ENCODE peak calls at places on chromosomes 2 and 18, in eight cellular contexts. B, A, I, N, U, K, D and P are unnamed samples.

GRCh38 chr18:70373062-70373519 is 84.2 kb downstream of the SOCS6 start:
- DNase-seq in B (no peak), A (no peak), I (peak), N (no peak), U (no peak), K (no peak), D (peak), P (no peak)

GRCh38 chr18:59861963-59862819 is 37.6 kb upstream of the PMAIP1 start:
- DNase-seq in B (no peak), A (no peak), I (no peak), N (no peak), U (no peak), K (no peak), D (no peak), P (no peak)

GRCh38 chr2:199704358-199705238 is 146.4 kb downstream of the FTCDNL1 start:
- DNase-seq in B (no peak), A (peak), I (peak), N (peak), U (no peak), K (no peak), D (no peak), P (peak)

GRCh38 chr2:186422226-186422625 is 63.8 kb upstream of the ZC3H15 start:
- DNase-seq in B (no peak), A (no peak), I (peak), N (peak), U (no peak), K (peak), D (peak), P (no peak)

GRCh38 chr2:31075393-31075792 is 62.8 kb downstream of the GALNT14 start:
- DNase-seq in B (no peak), A (no peak), I (no peak), N (no peak), U (no peak), K (no peak), D (no peak), P (no peak)

GRCh38 chr2:130338793-130339345 is 3.8 kb upstream of the IMP4 start:
- DNase-seq in B (no peak), A (no peak), I (no peak), N (no peak), U (no peak), K (no peak), D (no peak), P (no peak)

GRCh38 chr2:189238903-189239302 is 59.3 kb upstream of the COL5A2 start:
- DNase-seq in B (no peak), A (no peak), I (no peak), N (no peak), U (no peak), K (no peak), D (no peak), P (no peak)

GRCh38 chr2:33395660-33396249 is 80.7 kb upstream of the RASGRP3 start:
- DNase-seq in B (no peak), A (peak), I (peak), N (peak), U (no peak), K (peak), D (no peak), P (peak)

GRCh38 chr18:48037481-48038271 is 107.2 kb upstream of the SMAD2 start:
- DNase-seq in B (no peak), A (no peak), I (no peak), N (peak), U (no peak), K (no peak), D (no peak), P (peak)

GRCh38 chr2:238380785-238381184 is 45.9 kb upstream of the ASB1 start:
- DNase-seq in B (no peak), A (no peak), I (peak), N (no peak), U (no peak), K (no peak), D (peak), P (no peak)

GRCh38 chr2:24711881-24712280 is 81.3 kb downstream of the PTRHD1 start:
- DNase-seq in B (no peak), A (no peak), I (no peak), N (no peak), U (no peak), K (no peak), D (no peak), P (no peak)

GRCh38 chr18:11147371-11147860 is 2.0 kb downstream of the PIEZO2 start:
- DNase-seq in B (no peak), A (no peak), I (peak), N (no peak), U (no peak), K (no peak), D (no peak), P (no peak)

GRCh38 chr18:56238576-56238975 is 399.8 kb downstream of the TXNL1 start:
- DNase-seq in B (no peak), A (no peak), I (no peak), N (no peak), U (no peak), K (no peak), D (no peak), P (no peak)

GRCh38 chr18:56235773-56236115 is 402.6 kb downstream of the TXNL1 start:
- DNase-seq in B (no peak), A (no peak), I (no peak), N (no peak), U (no peak), K (no peak), D (peak), P (no peak)

GRCh38 chr18:56235061-56235772 is 403.2 kb downstream of the TXNL1 start:
- DNase-seq in B (no peak), A (no peak), I (no peak), N (no peak), U (no peak), K (no peak), D (peak), P (no peak)

DNA sequence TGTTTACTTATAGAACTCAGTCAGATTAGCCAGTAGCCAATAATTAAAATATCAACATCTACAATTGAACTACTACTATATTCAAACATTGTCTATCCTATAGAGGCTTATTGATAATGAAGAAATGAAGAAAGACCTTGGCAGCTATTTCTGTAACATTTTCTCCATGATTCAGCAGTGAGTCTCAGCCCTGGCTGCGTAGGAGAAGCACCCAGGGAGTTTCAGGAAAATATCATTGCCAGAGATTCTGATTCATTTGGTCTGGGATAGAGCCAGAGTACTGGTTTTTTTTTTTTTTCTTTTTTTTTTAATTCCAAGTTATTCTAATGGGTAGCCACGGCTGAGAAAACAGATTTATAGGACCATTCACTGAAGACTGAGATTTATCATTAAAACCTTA is 404.8 kb downstream of the TXNL1 start:
- DNase-seq in B (no peak), A (no peak), I (peak), N (peak), U (no peak), K (no peak), D (peak), P (no peak)
- TF ChIP-seq CTCF in B (no peak), A (no peak), I (no peak), N (no peak), U (no peak), K (no peak), D (no peak), P (no peak)

GRCh38 chr2:45777996-45778719 is 126.7 kb downstream of the PRKCE start:
- DNase-seq in B (no peak), A (no peak), I (no peak), N (no peak), U (no peak), K (no peak), D (no peak), P (no peak)
- TF ChIP-seq CTCF in B (no peak), A (no peak), I (no peak), N (no peak), U (no peak), K (no peak), D (no peak), P (no peak)

GRCh38 chr2:217106650-217107014 is 246.8 kb upstream of the TNP1 start:
- DNase-seq in B (no peak), A (no peak), I (peak), N (no peak), U (no peak), K (no peak), D (no peak), P (no peak)
- TF ChIP-seq CTCF in B (peak), A (peak), I (peak), N (no peak), U (no peak), K (no peak), D (peak), P (peak)

GRCh38 chr2:110660558-110660957 is 17.3 kb downstream of the BUB1 start:
- DNase-seq in B (no peak), A (no peak), I (no peak), N (no peak), U (no peak), K (no peak), D (no peak), P (no peak)
- TF ChIP-seq CTCF in B (no peak), A (no peak), I (no peak), N (no peak), U (no peak), K (no peak), D (no peak), P (no peak)

GRCh38 chr18:38367473-38367872 is 801.9 kb upstream of the CELF4 start:
- DNase-seq in B (no peak), A (no peak), I (no peak), N (no peak), U (no peak), K (no peak), D (no peak), P (no peak)
- TF ChIP-seq CTCF in B (peak), A (no peak), I (no peak), N (no peak), U (no peak), K (no peak), D (peak), P (peak)

DNA sequence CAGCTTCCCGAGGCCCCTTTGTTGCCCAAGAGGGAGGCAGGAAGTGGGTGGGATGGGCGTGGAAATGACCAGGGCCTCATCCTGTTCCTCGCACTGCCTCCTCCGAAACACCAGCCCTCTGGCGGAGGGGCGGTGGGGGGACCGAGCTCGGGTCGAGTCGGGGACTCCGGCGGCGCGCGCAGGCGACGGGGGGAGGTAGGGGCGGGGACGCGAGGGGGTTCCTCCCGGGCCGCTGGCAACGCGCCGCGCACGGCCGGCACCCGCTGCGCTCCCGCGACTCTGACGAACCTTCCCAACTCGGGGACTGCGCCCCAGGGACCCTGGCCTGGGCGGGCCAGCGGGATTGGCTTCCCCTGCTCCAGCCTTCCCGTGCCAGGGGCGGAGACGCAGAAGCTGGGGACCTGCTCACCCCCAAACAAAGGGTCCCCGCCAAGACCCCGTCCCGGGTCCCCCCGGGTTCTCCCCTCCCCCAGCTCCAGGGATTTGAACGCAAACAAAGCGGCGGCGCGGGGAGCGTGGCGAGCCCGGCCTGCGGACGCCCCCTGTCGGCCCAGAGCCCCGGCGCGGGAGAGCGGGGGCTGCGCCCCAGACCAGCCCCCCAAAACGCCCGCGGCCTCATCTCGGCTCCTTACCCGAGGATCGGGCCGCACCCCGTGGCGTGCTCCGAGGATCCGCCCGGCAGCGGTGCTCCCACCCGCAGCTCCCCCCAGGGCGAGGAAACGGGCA is 1.2 kb downstream of the SEMA4C start:
- DNase-seq in B (peak), A (peak), I (peak), N (peak), U (peak), K (peak), D (peak), P (peak)
- TF ChIP-seq CTCF in B (peak), A (peak), I (peak), N (peak), U (peak), K (no peak), D (peak), P (peak)